ENCODE peak calls at places on chromosomes 16 and 17, in eight cellular contexts. One of them, this sample, is unnamed.

GRCh38 chr16:27154573-27155521 is 48.5 kb upstream of the KDM8 start:
- DNase-seq in ELR: peak
- DNase-seq in endothelial cell: peak
- DNase-seq in T1000: peak
- DNase-seq in Calu3: peak
- DNase-seq in naive B cell: peak
- DNase-seq in T-helper 9 cell: peak
- DNase-seq in stimulated activated CD8-positive, alpha-beta memory T cell treated with anti-CD3 and anti-CD28 coated beads, Interleukin-2, amount 100 ng/mL, for 1 hour: peak
- DNase-seq in this sample: peak

GRCh38 chr16:14015017-14015416 is 56.1 kb upstream of the MRTFB start:
- DNase-seq in endothelial cell: no peak
- DNase-seq in naive B cell: no peak
- DNase-seq in stimulated activated CD8-positive, alpha-beta memory T cell treated with anti-CD3 and anti-CD28 coated beads, Interleukin-2, amount 100 ng/mL, for 1 hour: no peak
- DNase-seq in T-helper 9 cell: no peak
- DNase-seq in ELR: no peak
- DNase-seq in Calu3: no peak
- DNase-seq in T1000: no peak
- DNase-seq in this sample: no peak

GRCh38 chr17:72890711-72891110 is 201.8 kb downstream of the SLC39A11 start:
- DNase-seq in naive B cell: no peak
- DNase-seq in endothelial cell: no peak
- DNase-seq in stimulated activated CD8-positive, alpha-beta memory T cell treated with anti-CD3 and anti-CD28 coated beads, Interleukin-2, amount 100 ng/mL, for 1 hour: no peak
- DNase-seq in T-helper 9 cell: no peak
- DNase-seq in T1000: no peak
- DNase-seq in ELR: peak
- DNase-seq in Calu3: no peak
- DNase-seq in this sample: no peak

GRCh38 chr16:49748322-49748721 is 107.6 kb downstream of the ZNF423 start:
- DNase-seq in ELR: no peak
- DNase-seq in Calu3: no peak
- DNase-seq in endothelial cell: no peak
- DNase-seq in T1000: peak
- DNase-seq in T-helper 9 cell: no peak
- DNase-seq in naive B cell: no peak
- DNase-seq in stimulated activated CD8-positive, alpha-beta memory T cell treated with anti-CD3 and anti-CD28 coated beads, Interleukin-2, amount 100 ng/mL, for 1 hour: no peak
- DNase-seq in this sample: no peak

GRCh38 chr17:50440172-50440837 is 14.3 kb downstream of the ACSF2 start:
- DNase-seq in stimulated activated CD8-positive, alpha-beta memory T cell treated with anti-CD3 and anti-CD28 coated beads, Interleukin-2, amount 100 ng/mL, for 1 hour: no peak
- DNase-seq in T1000: no peak
- DNase-seq in naive B cell: no peak
- DNase-seq in endothelial cell: no peak
- DNase-seq in Calu3: peak
- DNase-seq in ELR: no peak
- DNase-seq in T-helper 9 cell: no peak
- DNase-seq in this sample: peak

GRCh38 chr16:50526249-50526648 is 21.9 kb upstream of the NKD1 start:
- DNase-seq in endothelial cell: no peak
- DNase-seq in T1000: no peak
- DNase-seq in naive B cell: no peak
- DNase-seq in ELR: no peak
- DNase-seq in Calu3: no peak
- DNase-seq in stimulated activated CD8-positive, alpha-beta memory T cell treated with anti-CD3 and anti-CD28 coated beads, Interleukin-2, amount 100 ng/mL, for 1 hour: no peak
- DNase-seq in T-helper 9 cell: no peak
- DNase-seq in this sample: no peak

GRCh38 chr17:17440938-17441730 is 35.7 kb upstream of the MED9 start:
- DNase-seq in endothelial cell: no peak
- DNase-seq in stimulated activated CD8-positive, alpha-beta memory T cell treated with anti-CD3 and anti-CD28 coated beads, Interleukin-2, amount 100 ng/mL, for 1 hour: no peak
- DNase-seq in T-helper 9 cell: no peak
- DNase-seq in naive B cell: no peak
- DNase-seq in ELR: no peak
- DNase-seq in T1000: no peak
- DNase-seq in Calu3: no peak
- DNase-seq in this sample: no peak

GRCh38 chr17:55296699-55297098 is 31.9 kb downstream of the HLF start:
- DNase-seq in T1000: no peak
- DNase-seq in stimulated activated CD8-positive, alpha-beta memory T cell treated with anti-CD3 and anti-CD28 coated beads, Interleukin-2, amount 100 ng/mL, for 1 hour: no peak
- DNase-seq in T-helper 9 cell: no peak
- DNase-seq in naive B cell: no peak
- DNase-seq in Calu3: no peak
- DNase-seq in ELR: no peak
- DNase-seq in endothelial cell: no peak
- DNase-seq in this sample: no peak

GRCh38 chr17:61143026-61143425 is 256.6 kb upstream of the TBX2 start:
- DNase-seq in T1000: no peak
- DNase-seq in stimulated activated CD8-positive, alpha-beta memory T cell treated with anti-CD3 and anti-CD28 coated beads, Interleukin-2, amount 100 ng/mL, for 1 hour: no peak
- DNase-seq in naive B cell: no peak
- DNase-seq in T-helper 9 cell: no peak
- DNase-seq in endothelial cell: no peak
- DNase-seq in Calu3: no peak
- DNase-seq in ELR: no peak
- DNase-seq in this sample: no peak

GRCh38 chr17:20279631-20280030 is 187.7 kb downstream of the LGALS9B start:
- DNase-seq in T1000: no peak
- DNase-seq in Calu3: no peak
- DNase-seq in ELR: no peak
- DNase-seq in naive B cell: no peak
- DNase-seq in T-helper 9 cell: no peak
- DNase-seq in stimulated activated CD8-positive, alpha-beta memory T cell treated with anti-CD3 and anti-CD28 coated beads, Interleukin-2, amount 100 ng/mL, for 1 hour: no peak
- DNase-seq in endothelial cell: no peak
- DNase-seq in this sample: no peak

GRCh38 chr16:50709980-50710379 is 16.6 kb downstream of the NOD2 start:
- DNase-seq in ELR: no peak
- DNase-seq in endothelial cell: no peak
- DNase-seq in T1000: no peak
- DNase-seq in stimulated activated CD8-positive, alpha-beta memory T cell treated with anti-CD3 and anti-CD28 coated beads, Interleukin-2, amount 100 ng/mL, for 1 hour: no peak
- DNase-seq in Calu3: no peak
- DNase-seq in T-helper 9 cell: no peak
- DNase-seq in naive B cell: no peak
- DNase-seq in this sample: no peak

GRCh38 chr17:14784997-14785696 is 480.0 kb downstream of the PMP22 start:
- DNase-seq in T-helper 9 cell: peak
- DNase-seq in T1000: no peak
- DNase-seq in ELR: no peak
- DNase-seq in stimulated activated CD8-positive, alpha-beta memory T cell treated with anti-CD3 and anti-CD28 coated beads, Interleukin-2, amount 100 ng/mL, for 1 hour: no peak
- DNase-seq in Calu3: peak
- DNase-seq in naive B cell: peak
- DNase-seq in endothelial cell: no peak
- DNase-seq in this sample: peak

GRCh38 chr16:78096386-78096785 is 3.1 kb upstream of the WWOX start:
- DNase-seq in T-helper 9 cell: no peak
- DNase-seq in stimulated activated CD8-positive, alpha-beta memory T cell treated with anti-CD3 and anti-CD28 coated beads, Interleukin-2, amount 100 ng/mL, for 1 hour: no peak
- DNase-seq in Calu3: no peak
- DNase-seq in ELR: peak
- DNase-seq in endothelial cell: no peak
- DNase-seq in naive B cell: no peak
- DNase-seq in T1000: no peak
- DNase-seq in this sample: no peak